ENCODE peak calls at places on chromosomes 7 and 10, in seven cellular contexts. V, I, U, E, P, K and J are unnamed samples.

GRCh38 chr7:96649981-96650380 is 59.7 kb downstream of the SEM1 start:
- DNase-seq in V (no peak), I (no peak), U (no peak), E (no peak), P (no peak), K (no peak), J (no peak)

GRCh38 chr7:46969303-46970130 is 612.4 kb downstream of the TNS3 start:
- DNase-seq in V (no peak), I (no peak), U (no peak), E (peak), P (no peak), K (no peak), J (no peak)

GRCh38 chr10:59805043-59805442 is 51.8 kb upstream of the MRLN start:
- DNase-seq in V (no peak), I (no peak), U (no peak), E (no peak), P (peak), K (no peak), J (peak)

GRCh38 chr7:73612598-73613269 is 11.6 kb downstream of the MLXIPL start:
- DNase-seq in V (no peak), I (no peak), U (no peak), E (no peak), P (peak), K (no peak), J (no peak)

GRCh38 chr10:132294196-132294520 is 13.6 kb downstream of the STK32C start:
- DNase-seq in V (no peak), I (no peak), U (no peak), E (no peak), P (no peak), K (no peak), J (no peak)

GRCh38 chr10:86261933-86262665 is 104.5 kb downstream of the GRID1 start:
- DNase-seq in V (no peak), I (no peak), U (no peak), E (no peak), P (peak), K (no peak), J (peak)

GRCh38 chr7:29651467-29651866 is 87.8 kb downstream of the PRR15 start:
- DNase-seq in V (no peak), I (no peak), U (no peak), E (no peak), P (no peak), K (no peak), J (no peak)

GRCh38 chr7:157138424-157139141 is at the start of gene UBE3C:
- DNase-seq in V (peak), I (peak), U (peak), E (peak), P (peak), K (peak), J (peak)

GRCh38 chr7:130865408-130866236 is 131.6 kb upstream of the KLF14 start:
- DNase-seq in V (no peak), I (no peak), U (no peak), E (no peak), P (peak), K (no peak), J (peak)

GRCh38 chr7:26305048-26305868 is 13.6 kb downstream of the SNX10 start:
- DNase-seq in V (no peak), I (no peak), U (no peak), E (no peak), P (no peak), K (no peak), J (peak)

GRCh38 chr10:110774069-110775021 is 97.4 kb upstream of the PDCD4 start:
- DNase-seq in V (peak), I (peak), U (peak), E (peak), P (no peak), K (no peak), J (peak)

GRCh38 chr10:76133597-76134255 is 702.3 kb downstream of the LRMDA start:
- DNase-seq in V (no peak), I (no peak), U (no peak), E (no peak), P (no peak), K (no peak), J (no peak)

GRCh38 chr7:120995659-120996058 is 7.1 kb downstream of the CPED1 start:
- DNase-seq in V (no peak), I (no peak), U (no peak), E (no peak), P (no peak), K (no peak), J (no peak)

GRCh38 chr10:72068901-72069446 is 19.4 kb downstream of the SPOCK2 start:
- DNase-seq in V (no peak), I (no peak), U (peak), E (no peak), P (no peak), K (no peak), J (no peak)

GRCh38 chr7:103140061-103140460 is 8.8 kb downstream of the NAPEPLD start:
- DNase-seq in V (no peak), I (no peak), U (no peak), E (no peak), P (no peak), K (no peak), J (no peak)

GRCh38 chr10:127532659-127533058 is 16.4 kb upstream of the NPS start:
- DNase-seq in V (no peak), I (no peak), U (no peak), E (no peak), P (no peak), K (no peak), J (no peak)

GRCh38 chr7:30469303-30469702 is 9.3 kb downstream of the NOD1 start:
- DNase-seq in V (no peak), I (no peak), U (peak), E (peak), P (peak), K (peak), J (no peak)

GRCh38 chr10:50437248-50437647 is 185.9 kb upstream of the ASAH2 start:
- DNase-seq in V (no peak), I (no peak), U (no peak), E (no peak), P (no peak), K (no peak), J (no peak)

GRCh38 chr7:90412458-90413184 is 9.4 kb downstream of the CLDN12 start:
- DNase-seq in V (no peak), I (no peak), U (no peak), E (no peak), P (peak), K (no peak), J (peak)